ENCODE peak calls at places on chromosomes 13 and 19, in ten cellular contexts. F is activated naive CD8-positive, alpha-beta T cell treated with anti-CD3 and anti-CD28 coated beads, Interleukin-2, amount 50 U/mL, for 24 hours; Y is AG09309; N is progenitor cell of endocrine pancreas; K is stimulated activated CD8-positive, alpha-beta memory T cell treated with anti-CD3 and anti-CD28 coated beads, Interleukin-2, amount 100 ng/mL, for 48 hours; O is OCI-LY7; M is IMR-90; U is activated B cell treated with CpG ODN at 0.5 μM for 24 hours; D is Karpas-422; Q is cortex of kidney. T is an unnamed sample.

GRCh38 chr13:102913924-102914628 is 68.2 kb downstream of the ERCC5 start:
- DNase-seq in F (no peak), Y (no peak), N (no peak), K (no peak), O (no peak), M (peak; percentile 16), U (no peak), D (no peak), Q (no peak), T (peak; percentile 67)

GRCh38 chr13:47004022-47004421 is 107.2 kb upstream of the HTR2A start:
- DNase-seq in F (no peak), Y (no peak), N (no peak), K (no peak), O (no peak), M (peak; percentile 10), U (no peak), D (no peak), Q (no peak), T (peak; percentile 31)

GRCh38 chr13:114143806-114144605 is 11.6 kb upstream of the RASA3 start:
- DNase-seq in F (peak; percentile 65), Y (no peak), N (no peak), K (no peak), O (peak; percentile 78), M (no peak), U (peak; percentile 45), D (peak; percentile 85), Q (no peak), T (no peak)

GRCh38 chr19:52942371-52943133 is 19.3 kb upstream of the ZNF888 start:
- DNase-seq in F (peak; percentile 92), Y (no peak), N (peak; percentile 93), K (peak; percentile 82), O (peak; percentile 90), M (peak; percentile 75), U (peak; percentile 98), D (peak; percentile 99), Q (peak; percentile 24), T (peak; percentile 82)

GRCh38 chr19:10416083-10416379 is 4.3 kb upstream of the PDE4A start:
- DNase-seq in F (no peak), Y (no peak), N (no peak), K (no peak), O (no peak), M (no peak), U (no peak), D (no peak), Q (no peak), T (no peak)

GRCh38 chr13:66111628-66112027 is 1118.5 kb downstream of the PCDH9 start:
- DNase-seq in F (no peak), Y (no peak), N (no peak), K (no peak), O (no peak), M (no peak), U (no peak), D (no peak), Q (no peak), T (no peak)

GRCh38 chr19:2469102-2469914 is 6.6 kb upstream of the GADD45B start:
- DNase-seq in F (peak; percentile 52), Y (no peak), N (no peak), K (no peak), O (no peak), M (peak; percentile 78), U (no peak), D (no peak), Q (no peak), T (peak; percentile 73)

GRCh38 chr13:62931901-62932883 is 1516.5 kb upstream of the PCDH20 start:
- DNase-seq in F (no peak), Y (no peak), N (no peak), K (no peak), O (no peak), M (peak; percentile 68), U (no peak), D (no peak), Q (no peak), T (peak; percentile 1)

GRCh38 chr13:84651288-84651687 is 769.0 kb upstream of the SLITRK1 start:
- DNase-seq in F (no peak), Y (no peak), N (no peak), K (no peak), O (no peak), M (peak; percentile 85), U (no peak), D (no peak), Q (no peak), T (peak; percentile 86)

GRCh38 chr13:32019612-32020233 is 11.9 kb upstream of the FRY start:
- DNase-seq in F (peak; percentile 19), Y (no peak), N (peak; percentile 25), K (no peak), O (peak; percentile 58), M (peak; percentile 81), U (no peak), D (peak; percentile 76), Q (no peak), T (peak; percentile 78)

GRCh38 chr13:105442941-105443340 is 1092.5 kb downstream of the EFNB2 start:
- DNase-seq in F (no peak), Y (peak; percentile 91), N (no peak), K (no peak), O (no peak), M (peak; percentile 100), U (no peak), D (no peak), Q (no peak), T (peak; percentile 95)

GRCh38 chr13:110126391-110126961 is 180.5 kb downstream of the COL4A1 start:
- DNase-seq in F (no peak), Y (peak; percentile 89), N (no peak), K (no peak), O (no peak), M (peak; percentile 98), U (no peak), D (no peak), Q (no peak), T (peak; percentile 94)

GRCh38 chr13:80010286-80010831 is 330.6 kb downstream of the SPRY2 start:
- DNase-seq in F (no peak), Y (no peak), N (no peak), K (no peak), O (no peak), M (no peak), U (no peak), D (no peak), Q (no peak), T (no peak)

GRCh38 chr19:4181053-4181508 is 1.3 kb downstream of the SIRT6 start:
- DNase-seq in F (no peak), Y (no peak), N (no peak), K (no peak), O (peak; percentile 30), M (no peak), U (no peak), D (no peak), Q (no peak), T (no peak)

GRCh38 chr19:46721269-46722003 is 4.5 kb upstream of the PRKD2 start:
- DNase-seq in F (no peak), Y (no peak), N (no peak), K (no peak), O (no peak), M (no peak), U (no peak), D (peak; percentile 43), Q (no peak), T (no peak)

GRCh38 chr13:19062801-19063200 is 118.8 kb downstream of the TUBA3C start:
- DNase-seq in F (no peak), Y (no peak), N (no peak), K (no peak), O (no peak), M (no peak), U (no peak), D (no peak), Q (no peak), T (no peak)